ENCODE peak calls at places on chromosomes 3 and 15, in five cellular contexts. Z is fibroblast of lung; K is psoas muscle; I is astrocyte of the spinal cord; M is CD4-positive, alpha-beta memory T cell. C is an unnamed sample.

GRCh38 chr3:54827056-54827687 is 100.7 kb downstream of the LRTM1 start:
- DNase-seq in Z (no peak), M (no peak), I (no peak), K (no peak), C (no peak)

GRCh38 chr3:187888658-187889057 is 143.4 kb upstream of the BCL6 start:
- DNase-seq in I (no peak), Z (no peak), K (no peak), M (no peak), C (no peak)

GRCh38 chr3:112012205-112012604 is 13.5 kb downstream of the TAGLN3 start:
- DNase-seq in M (no peak), K (no peak), I (no peak), Z (no peak), C (no peak)

GRCh38 chr15:31268911-31269784 is 57.5 kb upstream of the KLF13 start:
- DNase-seq in I (no peak), M (no peak), Z (no peak), K (peak), C (no peak)

GRCh38 chr3:24519368-24520100 is 24.9 kb upstream of the THRB start:
- DNase-seq in K (no peak), I (no peak), Z (no peak), M (no peak), C (no peak)

GRCh38 chr3:176740891-176741290 is 456.4 kb downstream of the TBL1XR1 start:
- DNase-seq in Z (no peak), K (no peak), I (no peak), M (no peak), C (no peak)

GRCh38 chr3:10281951-10282350 is 10.8 kb downstream of the GHRL start:
- DNase-seq in M (no peak), K (no peak), I (peak), Z (peak), C (no peak)

GRCh38 chr3:111588527-111588926 is 6.6 kb downstream of the ZBED2 start:
- DNase-seq in I (no peak), Z (peak), M (no peak), K (no peak), C (no peak)

GRCh38 chr3:137041251-137041650 is 83.5 kb downstream of the IL20RB start:
- DNase-seq in M (no peak), Z (no peak), K (no peak), I (no peak), C (no peak)

GRCh38 chr3:4908066-4908768 is 71.0 kb upstream of the BHLHE40 start:
- DNase-seq in Z (no peak), K (no peak), I (no peak), M (no peak), C (no peak)

GRCh38 chr15:39286706-39287105 is 294.2 kb upstream of the THBS1 start:
- DNase-seq in I (no peak), K (no peak), M (no peak), Z (peak), C (no peak)

GRCh38 chr3:125374501-125374995 is 577 bp downstream of the ZNF148 start:
- DNase-seq in Z (peak), M (no peak), K (peak), I (peak), C (peak)

GRCh38 chr3:135382621-135383020 is 582.9 kb upstream of the PPP2R3A start:
- DNase-seq in K (no peak), M (no peak), I (no peak), Z (no peak), C (no peak)

GRCh38 chr3:112605285-112605684 is 35.7 kb downstream of the CCDC80 start:
- DNase-seq in Z (peak), I (peak), K (no peak), M (no peak), C (peak)

GRCh38 chr3:174863488-174863887 is 4.4 kb downstream of the NAALADL2 start:
- DNase-seq in I (no peak), Z (no peak), M (no peak), K (no peak), C (no peak)

GRCh38 chr3:60708191-60708975 is 542.9 kb downstream of the FHIT start:
- DNase-seq in M (no peak), I (peak), Z (peak), K (no peak), C (peak)

GRCh38 chr3:190534386-190534785 is 20.5 kb downstream of the IL1RAP start:
- DNase-seq in I (no peak), K (no peak), Z (peak), M (no peak), C (no peak)